ENCODE peak calls at places on chromosomes 2 and 18, in seven cellular contexts. M, Q, R, N, D, Z and G are unnamed samples. For H3K9me3, the result is how much of the 10 kb centered on the place peaks cover.

GRCh38 chr2:197515277-197515797 is 529 bp upstream of the MOB4 start:
- DNase-seq in M (no peak), Q (no peak), R (no peak), N (no peak), D (no peak), Z (peak), G (no peak)

GRCh38 chr18:154151-154550 is 4.2 kb upstream of the USP14 start:
- DNase-seq in M (no peak), Q (no peak), R (no peak), N (no peak), D (no peak), Z (no peak), G (no peak)

GRCh38 chr2:208186465-208186864 is 3.4 kb downstream of the C2orf80 start:
- DNase-seq in M (no peak), Q (no peak), R (no peak), N (no peak), D (no peak), Z (no peak), G (no peak)

GRCh38 chr2:159960413-159960812 is 102.0 kb downstream of the PLA2R1 start:
- DNase-seq in M (no peak), Q (peak), R (no peak), N (no peak), D (no peak), Z (no peak), G (no peak)

GRCh38 chr18:79776674-79777073 is 21.1 kb upstream of the KCNG2 start:
- DNase-seq in M (no peak), Q (no peak), R (peak), N (no peak), D (no peak), Z (no peak), G (no peak)

GRCh38 chr2:223488814-223489213 is 113.3 kb downstream of the SCG2 start:
- DNase-seq in M (no peak), Q (no peak), R (no peak), N (no peak), D (no peak), Z (no peak), G (peak)

GRCh38 chr2:12430036-12430795 is 286.5 kb upstream of the TRIB2 start:
- DNase-seq in M (no peak), Q (no peak), R (no peak), N (no peak), D (no peak), Z (no peak), G (no peak)

GRCh38 chr2:178403671-178404379 is 47.1 kb downstream of the PRKRA start:
- DNase-seq in M (no peak), Q (no peak), R (no peak), N (no peak), D (no peak), Z (no peak), G (no peak)

GRCh38 chr2:128371248-128371630 is 52.6 kb upstream of the HS6ST1 start:
- DNase-seq in M (no peak), Q (no peak), R (no peak), N (no peak), D (no peak), Z (no peak), G (peak)

GRCh38 chr18:14964002-14964401 is 216.0 kb downstream of the ANKRD30B start:
- DNase-seq in M (no peak), Q (no peak), R (no peak), N (no peak), D (no peak), Z (no peak), G (no peak)
- H3K9me3 ChIP-seq in M (under half), Q (under half), R (half or more), N (under half), D (under half), Z (under half), G (under half)

DNA sequence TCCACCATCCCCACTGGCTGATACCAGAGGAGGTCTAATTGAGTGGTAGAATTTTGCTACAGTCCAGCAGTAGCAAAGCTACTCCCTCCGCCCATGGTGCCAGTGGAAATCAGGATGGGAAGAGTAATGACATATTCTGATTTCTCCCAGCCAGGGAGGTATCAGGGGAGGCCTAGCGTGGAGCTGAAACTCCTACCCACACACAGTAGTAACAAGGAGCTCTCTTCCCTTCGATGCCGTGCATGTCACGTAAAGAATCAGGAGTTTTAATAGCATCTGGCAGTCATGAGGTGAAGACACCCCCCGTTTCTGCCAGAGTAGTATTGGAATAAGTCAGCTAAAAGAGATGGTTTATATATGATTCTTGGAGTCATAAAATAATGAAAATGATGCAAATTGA is 786.8 kb upstream of the DDX18 start:
- DNase-seq in M (no peak), Q (no peak), R (no peak), N (no peak), D (no peak), Z (no peak), G (no peak)
- H3K9me3 ChIP-seq in M (under half), Q (under half), R (under half), N (under half), D (under half), Z (under half), G (under half)

DNA sequence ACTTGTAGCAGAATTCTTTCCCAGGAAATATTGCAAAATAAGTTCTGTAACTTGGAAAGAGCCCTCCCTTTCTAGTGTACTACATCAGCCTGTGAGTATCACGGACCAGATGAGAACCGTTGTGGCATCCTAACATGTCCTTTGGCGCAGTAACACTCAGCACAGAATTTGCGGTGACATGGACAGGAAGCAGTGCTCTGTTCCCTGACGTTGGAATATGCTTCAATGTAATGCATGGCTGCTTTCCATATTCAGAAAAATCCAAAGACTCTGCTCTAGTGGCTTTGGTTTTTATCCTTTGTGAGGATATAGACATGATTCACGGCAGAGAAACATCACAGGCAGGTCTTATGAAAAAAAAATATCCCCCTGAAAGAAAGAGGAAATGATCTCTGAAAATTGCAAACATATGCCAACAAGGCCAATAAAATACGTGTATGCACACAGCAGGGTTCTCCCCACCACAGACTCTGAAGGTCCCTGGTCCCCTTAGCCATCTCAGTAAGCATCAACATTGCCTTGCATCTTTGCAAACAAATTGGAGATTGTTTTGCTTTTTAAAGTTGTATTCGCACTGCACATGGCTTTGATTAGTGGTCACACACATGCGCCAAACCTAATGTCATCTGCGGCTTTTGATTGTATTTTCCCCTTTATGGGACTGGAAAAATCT is 122.8 kb downstream of the COPS8 start:
- DNase-seq in M (no peak), Q (no peak), R (no peak), N (no peak), D (no peak), Z (no peak), G (no peak)
- H3K9me3 ChIP-seq in M (under half), Q (under half), R (under half), N (under half), D (under half), Z (under half), G (under half)

DNA sequence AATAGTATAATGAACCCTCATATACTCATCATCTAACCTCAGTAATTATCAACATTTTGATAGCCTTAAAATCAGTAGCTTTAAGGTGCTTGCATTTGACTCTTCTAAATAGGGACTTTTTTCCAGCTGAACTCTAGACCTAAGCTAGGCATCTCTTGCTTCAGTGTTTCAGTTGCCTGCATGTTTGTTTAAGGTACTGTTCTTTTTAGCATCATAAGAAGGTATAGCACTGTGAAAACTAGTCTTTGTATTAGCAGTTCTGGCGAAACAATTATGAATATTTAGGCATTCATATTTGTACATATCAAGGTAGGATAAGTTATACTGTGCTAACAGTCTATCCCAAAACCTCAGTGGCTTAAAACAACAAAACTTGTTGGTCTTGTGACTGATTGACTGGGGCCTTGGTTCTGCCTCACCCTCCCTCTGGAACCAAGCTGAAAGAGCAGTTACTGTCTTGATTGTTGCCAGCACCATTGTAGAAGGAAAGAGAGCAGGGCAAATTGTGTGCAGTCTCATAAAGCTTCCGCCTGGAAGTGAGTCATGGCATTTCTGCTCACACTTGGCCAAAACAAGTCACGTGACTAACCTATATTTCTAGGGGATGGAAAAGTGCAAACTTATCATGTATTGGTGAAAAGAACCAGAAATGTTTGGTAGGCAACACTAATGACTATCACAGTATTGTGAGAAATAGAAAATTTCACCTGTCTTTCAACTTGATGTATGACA is 24.3 kb downstream of the GALNT1 start:
- DNase-seq in M (no peak), Q (no peak), R (no peak), N (no peak), D (no peak), Z (no peak), G (no peak)
- H3K9me3 ChIP-seq in M (under half), Q (under half), R (under half), N (under half), D (under half), Z (under half), G (under half)